ENCODE peak calls at places on chromosomes 12 and 14, in seven cellular contexts. S is tibial nerve, N is transverse colon, F is right atrium auricular region, B is heart left ventricle, C is pancreas, T is lung. H is an unnamed sample.

GRCh38 chr12:120687570-120688289 is 781 bp downstream of the MLEC start:
- DNase-seq in S (no peak), N (peak; percentile 40), F (no peak), B (no peak), C (no peak), T (peak; percentile 33), H (no peak)

GRCh38 chr12:67714648-67715047 is 66.1 kb downstream of the DYRK2 start:
- DNase-seq in S (no peak), N (no peak), F (no peak), B (no peak), C (no peak), T (no peak), H (no peak)

GRCh38 chr14:20802341-20803084 is at the start of gene RNASE1:
- DNase-seq in S (no peak), N (peak; percentile 72), F (peak; percentile 84), B (peak; percentile 59), C (peak; percentile 70), T (peak; percentile 81), H (no peak)

GRCh38 chr12:110776410-110776809 is 33.7 kb upstream of the PPP1CC start:
- DNase-seq in S (no peak), N (peak; percentile 17), F (no peak), B (no peak), C (no peak), T (no peak), H (no peak)

GRCh38 chr12:11545438-11546330 is 103.8 kb upstream of the ETV6 start:
- DNase-seq in S (no peak), N (no peak), F (no peak), B (no peak), C (no peak), T (no peak), H (no peak)

GRCh38 chr12:123973552-123974341 is 732 bp downstream of the ZNF664 start:
- DNase-seq in S (no peak), N (peak; percentile 55), F (no peak), B (peak; percentile 51), C (peak; percentile 43), T (peak; percentile 40), H (no peak)

GRCh38 chr12:132506730-132507538 is 17.0 kb downstream of the FBRSL1 start:
- DNase-seq in S (peak; percentile 43), N (peak; percentile 31), F (peak; percentile 89), B (peak; percentile 93), C (peak; percentile 88), T (peak; percentile 67), H (no peak)

GRCh38 chr14:67240168-67240932 is 885 bp upstream of the PALS1 start:
- DNase-seq in S (no peak), N (peak; percentile 80), F (peak; percentile 70), B (peak; percentile 76), C (peak; percentile 56), T (peak; percentile 64), H (no peak)

GRCh38 chr12:105317942-105318614 is 12.4 kb upstream of the C12orf75 start:
- DNase-seq in S (no peak), N (no peak), F (no peak), B (no peak), C (no peak), T (no peak), H (no peak)

GRCh38 chr14:75886661-75887348 is 95.0 kb downstream of the TGFB3 start:
- DNase-seq in S (no peak), N (no peak), F (no peak), B (no peak), C (no peak), T (no peak), H (no peak)

GRCh38 chr12:77152623-77153193 is 87.3 kb upstream of the E2F7 start:
- DNase-seq in S (no peak), N (no peak), F (no peak), B (no peak), C (no peak), T (no peak), H (no peak)

GRCh38 chr12:125183187-125184067 is 118.2 kb downstream of the AACS start:
- DNase-seq in S (peak; percentile 62), N (peak; percentile 80), F (peak; percentile 69), B (peak; percentile 68), C (peak; percentile 58), T (peak; percentile 74), H (no peak)

GRCh38 chr12:131684015-131684725 is 26.7 kb upstream of the SFSWAP start:
- DNase-seq in S (no peak), N (no peak), F (no peak), B (no peak), C (no peak), T (no peak), H (no peak)

GRCh38 chr12:57522019-57522886 is at the start of gene MBD6:
- DNase-seq in S (peak; percentile 86), N (peak; percentile 94), F (peak; percentile 91), B (peak; percentile 95), C (peak; percentile 96), T (peak; percentile 95), H (peak; percentile 60)

GRCh38 chr12:40970320-40970907 is 217.7 kb upstream of the PDZRN4 start:
- DNase-seq in S (no peak), N (no peak), F (no peak), B (no peak), C (no peak), T (no peak), H (no peak)

GRCh38 chr14:74594021-74594420 is 18.0 kb downstream of the LTBP2 start:
- DNase-seq in S (no peak), N (no peak), F (no peak), B (no peak), C (no peak), T (no peak), H (no peak)
- H3K27ac ChIP-seq in S (peak overlapping the region; percentile 5), N (peak overlapping the region; percentile 27), F (peak overlapping the region; percentile 64), B (peak overlapping the region; percentile 82), C (no peak overlapping the region), T (peak overlapping the region; percentile 80), H (peak overlapping the region; percentile 89)

GRCh38 chr12:93793007-93793406 is 115.8 kb downstream of the CRADD start:
- DNase-seq in S (no peak), N (no peak), F (no peak), B (no peak), C (no peak), T (no peak), H (no peak)
- H3K4me1 ChIP-seq in S (peaks cover 8% of the 10 kb centered on the region), N (peaks cover 3% of the 10 kb centered on the region), F (no peaks in the 10 kb centered on the region), B (no peaks in the 10 kb centered on the region), C (no peaks in the 10 kb centered on the region), T (no peaks in the 10 kb centered on the region), H (peaks cover 12% of the 10 kb centered on the region)

GRCh38 chr14:104248203-104249055 is 110.0 kb downstream of the KIF26A start:
- DNase-seq in S (no peak), N (no peak), F (no peak), B (no peak), C (no peak), T (no peak), H (no peak)
- H3K9me3 ChIP-seq in S (no peaks in the 10 kb centered on the region), N (peaks cover 4% of the 10 kb centered on the region), F (peaks cover 4% of the 10 kb centered on the region), B (no peaks in the 10 kb centered on the region), C (no peaks in the 10 kb centered on the region), T (no peaks in the 10 kb centered on the region), H (peaks cover 6% of the 10 kb centered on the region)

GRCh38 chr14:68667313-68667791 is 125.5 kb downstream of the ZFP36L1 start:
- DNase-seq in S (no peak), N (no peak), F (peak; percentile 21), B (no peak), C (no peak), T (no peak), H (no peak)
- H3K27ac ChIP-seq in S (no peak overlapping the region), N (peak overlapping the region; percentile 59), F (peak overlapping the region; percentile 40), B (peak overlapping the region; percentile 36), C (no peak overlapping the region), T (no peak overlapping the region), H (peak overlapping the region; percentile 5)

H was measured in thoracic aorta.